ENCODE peak calls at places on chromosomes 2 and 18, in eight cellular contexts. F, C, M, D, Q, E, R and V are unnamed samples.

GRCh38 chr2:226673314-226673723 is 126.3 kb downstream of the IRS1 start:
- DNase-seq in F (no peak), R (peak; percentile 73), M (no peak), D (no peak), Q (no peak), E (no peak), C (no peak), V (no peak)

GRCh38 chr2:10191554-10191953 is 69.0 kb downstream of the RRM2 start:
- DNase-seq in F (no peak), D (no peak), R (no peak), C (no peak), E (no peak), Q (no peak), M (no peak), V (no peak)

GRCh38 chr2:1784087-1784486 is 39.8 kb upstream of the PXDN start:
- DNase-seq in R (no peak), C (no peak), M (peak; percentile 31), F (no peak), E (no peak), D (no peak), Q (no peak), V (no peak)

GRCh38 chr2:86027913-86028762 is 77.5 kb downstream of the POLR1A start:
- DNase-seq in D (no peak), Q (no peak), E (peak; percentile 45), F (no peak), M (peak; percentile 48), R (no peak), C (no peak), V (no peak)

GRCh38 chr18:56391933-56392590 is 246.3 kb downstream of the TXNL1 start:
- DNase-seq in E (no peak), R (no peak), Q (no peak), D (no peak), M (no peak), F (no peak), C (no peak), V (no peak)

GRCh38 chr2:28263690-28264089 is 129.0 kb upstream of the FOSL2 start:
- DNase-seq in C (no peak), Q (no peak), D (no peak), E (no peak), F (no peak), M (no peak), R (no peak), V (no peak)

GRCh38 chr2:2870106-2870505 is 507.5 kb downstream of the EIPR1 start:
- DNase-seq in C (no peak), F (no peak), D (no peak), E (no peak), R (no peak), M (no peak), Q (no peak), V (no peak)

GRCh38 chr18:56678836-56679565 is 27.8 kb downstream of the WDR7 start:
- DNase-seq in E (no peak), M (no peak), F (no peak), R (no peak), C (no peak), D (no peak), Q (no peak), V (no peak)

GRCh38 chr18:6414723-6415362 is at the start of gene L3MBTL4:
- DNase-seq in C (no peak), M (no peak), E (peak; percentile 89), F (no peak), R (peak; percentile 67), Q (peak; percentile 35), D (no peak), V (no peak)

GRCh38 chr18:79583426-79583825 is 96.2 kb upstream of the CTDP1 start:
- DNase-seq in Q (peak; percentile 10), E (peak; percentile 44), R (peak; percentile 18), F (no peak), M (peak; percentile 25), C (peak; percentile 4), D (no peak), V (no peak)

GRCh38 chr18:2906522-2907458 is 60.0 kb downstream of the EMILIN2 start:
- DNase-seq in M (no peak), F (no peak), R (peak; percentile 74), D (no peak), Q (peak; percentile 59), C (peak; percentile 12), E (peak; percentile 80), V (no peak)

GRCh38 chr2:202056611-202057010 is 16.4 kb upstream of the KIAA2012 start:
- DNase-seq in C (no peak), Q (no peak), F (no peak), E (no peak), R (no peak), M (no peak), D (no peak), V (no peak)

GRCh38 chr18:10473152-10473551 is 18.7 kb downstream of the APCDD1 start:
- DNase-seq in C (no peak), E (no peak), R (no peak), M (no peak), D (no peak), F (no peak), Q (no peak), V (no peak)
- H3K36me3 ChIP-seq in C (no peaks in the 10 kb centered on the region), E (peaks cover 11% of the 10 kb centered on the region), R (no peaks in the 10 kb centered on the region), M (peaks cover 39% of the 10 kb centered on the region), D (peaks cover 7% of the 10 kb centered on the region), F (no peaks in the 10 kb centered on the region), Q (no peaks in the 10 kb centered on the region), V (no peaks in the 10 kb centered on the region)

DNA sequence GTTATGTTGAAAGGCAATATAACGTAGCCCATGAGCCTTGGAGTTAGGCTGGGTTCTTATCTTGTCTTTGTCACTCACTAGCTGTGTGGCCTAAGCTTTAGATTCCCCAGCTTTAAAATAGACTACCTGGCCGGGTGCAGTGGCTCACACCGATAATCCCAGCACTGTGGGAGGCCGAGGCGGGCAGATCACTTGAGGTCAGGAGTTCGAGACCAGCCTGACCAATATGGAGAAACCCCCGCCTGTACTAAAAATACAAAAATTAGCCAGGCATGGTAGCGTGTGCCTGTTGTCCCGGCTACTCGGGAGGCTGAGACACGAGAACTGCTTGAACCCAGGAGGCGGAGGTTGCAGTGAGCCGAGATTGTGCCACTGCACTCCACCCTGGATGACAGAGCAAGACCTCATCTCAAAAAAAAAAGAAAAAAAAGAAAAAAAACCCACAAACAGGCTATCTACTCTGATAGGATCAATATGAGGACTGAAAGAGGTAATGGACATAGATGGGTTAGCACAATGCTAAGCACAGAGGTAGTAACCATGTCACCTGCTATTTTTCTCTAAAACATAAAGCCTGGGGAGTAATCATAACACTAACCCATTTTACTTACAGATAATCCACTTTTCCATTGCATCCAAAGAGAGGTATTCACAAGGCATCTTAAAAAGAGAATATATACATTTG is 43.9 kb downstream of the NCKAP1 start:
- DNase-seq in M (no peak), R (no peak), E (no peak), D (no peak), Q (no peak), C (no peak), F (no peak), V (no peak)
- H3K36me3 ChIP-seq in M (peaks cover 64% of the 10 kb centered on the region), R (no peaks in the 10 kb centered on the region), E (peaks cover 34% of the 10 kb centered on the region), D (peaks cover 63% of the 10 kb centered on the region), Q (no peaks in the 10 kb centered on the region), C (no peaks in the 10 kb centered on the region), F (no peaks in the 10 kb centered on the region), V (peaks cover 3% of the 10 kb centered on the region)

GRCh38 chr2:177188482-177189469 is 23.8 kb upstream of the HNRNPA3 start:
- DNase-seq in E (no peak), Q (no peak), M (no peak), C (no peak), D (no peak), R (no peak), F (no peak), V (no peak)

GRCh38 chr2:177180269-177181021 is 32.1 kb upstream of the HNRNPA3 start:
- DNase-seq in D (no peak), E (no peak), F (no peak), M (no peak), Q (no peak), C (no peak), R (no peak), V (no peak)

GRCh38 chr2:177184606-177185005 is 28.0 kb upstream of the HNRNPA3 start:
- DNase-seq in F (no peak), D (no peak), E (no peak), Q (no peak), M (no peak), C (no peak), R (no peak), V (no peak)

GRCh38 chr2:177187631-177188312 is 24.8 kb upstream of the HNRNPA3 start:
- DNase-seq in Q (no peak), E (no peak), M (no peak), F (no peak), D (no peak), R (no peak), C (no peak), V (no peak)

GRCh38 chr2:177183860-177184259 is 28.7 kb upstream of the HNRNPA3 start:
- DNase-seq in Q (no peak), R (no peak), D (no peak), F (no peak), M (no peak), C (no peak), E (no peak), V (no peak)
- H3K36me3 ChIP-seq in Q (no peaks in the 10 kb centered on the region), R (no peaks in the 10 kb centered on the region), D (no peaks in the 10 kb centered on the region), F (no peaks in the 10 kb centered on the region), M (no peaks in the 10 kb centered on the region), C (no peaks in the 10 kb centered on the region), E (no peaks in the 10 kb centered on the region), V (no peaks in the 10 kb centered on the region)

GRCh38 chr2:179460530-179460929 is 195.9 kb upstream of the SESTD1 start:
- DNase-seq in D (no peak), F (peak; percentile 95), E (no peak), R (no peak), C (no peak), M (no peak), Q (no peak), V (peak; percentile 71)
- H3K36me3 ChIP-seq in D (no peaks in the 10 kb centered on the region), F (no peaks in the 10 kb centered on the region), E (no peaks in the 10 kb centered on the region), R (no peaks in the 10 kb centered on the region), C (no peaks in the 10 kb centered on the region), M (no peaks in the 10 kb centered on the region), Q (no peaks in the 10 kb centered on the region), V (no peaks in the 10 kb centered on the region)

GRCh38 chr2:54626884-54627283 is 96.6 kb upstream of the EML6 start:
- DNase-seq in F (no peak), C (no peak), R (no peak), M (no peak), Q (no peak), E (no peak), D (no peak), V (no peak)

GRCh38 chr2:54627973-54628372 is 95.5 kb upstream of the EML6 start:
- DNase-seq in R (no peak), M (no peak), Q (no peak), F (no peak), E (no peak), C (no peak), D (no peak), V (no peak)

GRCh38 chr2:54620948-54621347 is 102.5 kb upstream of the EML6 start:
- DNase-seq in D (no peak), M (no peak), E (no peak), Q (no peak), C (no peak), F (no peak), R (no peak), V (no peak)

GRCh38 chr2:54626131-54626530 is 97.3 kb upstream of the EML6 start:
- DNase-seq in F (no peak), C (no peak), R (no peak), Q (no peak), D (no peak), E (no peak), M (no peak), V (no peak)

GRCh38 chr2:54624611-54625071 is 98.8 kb upstream of the EML6 start:
- DNase-seq in R (no peak), E (no peak), F (no peak), Q (no peak), D (no peak), M (no peak), C (no peak), V (no peak)
- H3K36me3 ChIP-seq in R (peaks cover 8% of the 10 kb centered on the region), E (peaks cover 88% of the 10 kb centered on the region), F (peaks cover 11% of the 10 kb centered on the region), Q (no peaks in the 10 kb centered on the region), D (peaks cover 86% of the 10 kb centered on the region), M (peaks cover 87% of the 10 kb centered on the region), C (peaks cover 21% of the 10 kb centered on the region), V (peaks cover 22% of the 10 kb centered on the region)

GRCh38 chr2:48515588-48515987 is 14.4 kb upstream of the STON1 start:
- DNase-seq in F (no peak), C (no peak), Q (peak; percentile 31), D (no peak), M (no peak), R (no peak), E (no peak), V (no peak)
- H3K36me3 ChIP-seq in F (no peaks in the 10 kb centered on the region), C (no peaks in the 10 kb centered on the region), Q (no peaks in the 10 kb centered on the region), D (peaks cover 27% of the 10 kb centered on the region), M (peaks cover 80% of the 10 kb centered on the region), R (no peaks in the 10 kb centered on the region), E (peaks cover 89% of the 10 kb centered on the region), V (peaks cover 4% of the 10 kb centered on the region)